ENCODE peak calls at places on chromosomes 13 and 19, in five cellular contexts. V, M, Z, P and R are unnamed samples.

GRCh38 chr13:40058757-40059236 is 403.3 kb downstream of the COG6 start:
- DNase-seq in M (no peak), P (no peak), V (no peak), Z (peak; percentile 61), R (no peak)

GRCh38 chr13:36767276-36767675 is 51.7 kb upstream of the RFXAP start:
- DNase-seq in M (no peak), V (no peak), Z (no peak), P (no peak), R (no peak)

GRCh38 chr13:77696006-77696862 is 1.3 kb upstream of the SLAIN1 start:
- DNase-seq in Z (no peak), V (no peak), P (no peak), M (no peak), R (no peak)

GRCh38 chr13:113584870-113585671 is 518 bp downstream of the TFDP1 start:
- DNase-seq in P (peak; percentile 52), M (no peak), V (peak; percentile 50), Z (no peak), R (no peak)

GRCh38 chr13:67632590-67632989 is 402.5 kb upstream of the PCDH9 start:
- DNase-seq in M (no peak), V (no peak), Z (no peak), P (no peak), R (no peak)

GRCh38 chr19:51480590-51480989 is 2.3 kb downstream of the CEACAM18 start:
- DNase-seq in M (peak; percentile 20), V (no peak), P (peak; percentile 72), Z (no peak), R (no peak)

GRCh38 chr13:75101348-75101747 is 380.6 kb downstream of the TBC1D4 start:
- DNase-seq in V (no peak), Z (no peak), P (no peak), M (no peak), R (no peak)

GRCh38 chr19:33727331-33728028 is 69.2 kb upstream of the KCTD15 start:
- DNase-seq in P (no peak), Z (no peak), M (no peak), V (no peak), R (no peak)

GRCh38 chr13:102203718-102204117 is 198.1 kb downstream of the FGF14 start:
- DNase-seq in M (no peak), Z (no peak), V (no peak), P (no peak), R (no peak)

GRCh38 chr13:98925949-98926348 is 51.9 kb downstream of the DOCK9 start:
- DNase-seq in P (no peak), V (no peak), M (no peak), Z (no peak), R (no peak)

GRCh38 chr19:10294368-10294697 is 4.6 kb downstream of the ICAM5 start:
- DNase-seq in V (peak; percentile 79), Z (no peak), P (peak; percentile 4), M (no peak), R (no peak)

GRCh38 chr13:78465250-78465649 is 138.1 kb downstream of the POU4F1 start:
- DNase-seq in P (no peak), V (no peak), Z (no peak), M (no peak), R (no peak)

GRCh38 chr19:46755077-46755852 is 9.0 kb upstream of the STRN4 start:
- DNase-seq in Z (no peak), P (no peak), M (no peak), V (no peak), R (no peak)

GRCh38 chr13:21232196-21232595 is 55.7 kb downstream of the MRPL57 start:
- DNase-seq in P (no peak), M (no peak), Z (no peak), V (no peak), R (no peak)

GRCh38 chr13:31067416-31068118 is 94.1 kb downstream of the HSPH1 start:
- DNase-seq in Z (no peak), P (no peak), M (no peak), V (no peak), R (no peak)

GRCh38 chr19:55494172-55494761 is 6.0 kb downstream of the SSC5D start:
- DNase-seq in V (no peak), Z (no peak), P (peak; percentile 81), M (no peak), R (no peak)

GRCh38 chr13:80040219-80040976 is 300.5 kb downstream of the SPRY2 start:
- DNase-seq in V (no peak), P (no peak), M (no peak), Z (no peak), R (peak; percentile 68)
- TF ChIP-seq SIN3A in V (no peak), P (no peak), M (no peak), Z (no peak), R (peak; percentile 46)

DNA sequence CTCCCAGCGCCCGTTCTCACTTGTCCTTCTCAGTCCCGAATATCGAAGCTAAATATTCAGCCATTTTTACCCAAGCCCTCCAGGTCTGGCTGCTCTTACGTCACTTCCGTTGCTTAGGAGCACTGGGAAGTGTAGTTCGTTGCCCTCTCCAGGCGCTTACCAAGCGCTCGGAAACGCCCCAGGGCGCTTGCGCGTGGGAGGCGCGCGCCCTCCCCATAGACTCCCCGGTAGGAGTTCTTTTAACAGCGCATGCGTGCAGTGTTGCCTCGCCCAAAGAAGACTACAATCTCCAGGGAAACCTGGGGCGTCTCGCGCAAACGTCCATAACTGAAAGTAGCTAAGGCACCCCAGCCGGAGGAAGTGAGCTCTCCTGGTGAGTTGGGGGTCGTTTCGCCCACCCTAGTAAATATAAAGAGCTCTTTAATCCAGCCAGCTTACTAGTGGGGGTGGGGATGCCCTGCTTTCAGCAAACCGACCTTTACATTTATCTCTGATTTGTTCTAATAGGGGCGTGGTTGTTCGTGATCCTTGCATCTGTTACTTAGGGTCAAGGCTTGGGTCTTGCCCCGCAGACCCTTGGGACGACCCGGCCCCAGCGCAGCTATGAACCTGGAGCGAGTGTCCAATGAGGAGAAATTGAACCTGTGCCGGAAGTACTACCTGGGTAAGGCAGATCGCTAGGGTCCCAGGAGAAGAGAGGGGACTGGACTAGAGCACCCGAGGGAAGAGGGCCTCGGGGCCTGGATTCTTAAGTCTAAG is at the start of the genes PSENEN and U2AF1L4:
- DNase-seq in V (peak; percentile 92), Z (peak; percentile 97), M (peak; percentile 99), P (peak; percentile 89), R (peak; percentile 99)
- TF ChIP-seq POLR2A in V (no peak), Z (no peak), M (peak; percentile 56), P (peak; percentile 35), R (no peak)

GRCh38 chr19:20423381-20424207 is 142.0 kb downstream of the ZNF737 start:
- DNase-seq in P (no peak), V (peak; percentile 61), M (no peak), Z (no peak), R (no peak)
- TF ChIP-seq POLR2AphosphoS5 in P (no peak), V (peak; percentile 88), M (no peak), Z (no peak), R (no peak)

GRCh38 chr19:35468637-35469036 is 20.6 kb downstream of the FFAR2 start:
- DNase-seq in Z (peak; percentile 82), P (no peak), V (no peak), M (peak; percentile 54), R (peak; percentile 22)
- TF ChIP-seq SIN3A in Z (no peak), P (no peak), V (no peak), M (no peak), R (no peak)

GRCh38 chr19:4067396-4068057 is 828 bp upstream of the ZBTB7A start:
- DNase-seq in M (no peak), P (peak; percentile 87), Z (no peak), V (no peak), R (no peak)
- TF ChIP-seq POLR2A in M (no peak), P (peak; percentile 25), Z (no peak), V (no peak), R (no peak)

DNA sequence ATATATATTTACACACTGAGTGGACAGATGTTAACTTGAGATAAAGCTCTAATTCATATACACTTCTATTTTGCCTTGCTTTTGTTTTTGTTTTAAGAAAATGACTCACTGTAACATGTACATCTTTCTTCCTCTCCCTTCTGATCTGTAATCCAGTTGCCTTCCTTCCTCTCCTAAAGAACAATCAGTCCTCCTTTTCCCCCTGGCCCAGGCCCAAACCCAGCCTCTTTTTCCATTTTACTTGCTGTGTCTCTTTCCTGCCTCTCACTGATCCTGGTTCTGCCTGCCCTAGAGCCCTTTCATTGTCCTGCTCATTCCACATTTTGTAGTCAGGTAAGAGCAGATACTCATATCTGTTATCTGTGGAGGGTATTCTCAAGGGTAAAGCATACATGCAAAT is 50.8 kb downstream of the ZAR1L start:
- DNase-seq in M (no peak), V (no peak), P (no peak), Z (no peak), R (no peak)
- TF ChIP-seq POLR2AphosphoS5 in M (no peak), V (no peak), P (no peak), Z (no peak), R (no peak)